ENCODE peak calls at places on chromosome 19, in four cellular contexts. One of them, this sample, is unnamed.

GRCh38 chr19:28009696-28010095 is 1203.3 kb downstream of the UQCRFS1 start:
- DNase-seq in K562: no peak
- DNase-seq in HepG2: no peak
- DNase-seq in WTC11: no peak
- DNase-seq in this sample: no peak

GRCh38 chr19:10553087-10553667 is 9.5 kb downstream of the ATG4D start:
- DNase-seq in WTC11: no peak
- DNase-seq in HepG2: no peak
- DNase-seq in K562: no peak
- DNase-seq in this sample: no peak

GRCh38 chr19:46766569-46767317 is 20.5 kb upstream of the STRN4 start:
- DNase-seq in K562: peak
- DNase-seq in HepG2: peak
- DNase-seq in WTC11: peak
- DNase-seq in this sample: peak

GRCh38 chr19:13023666-13024065 is 28.4 kb downstream of the NFIX start:
- DNase-seq in K562: no peak
- DNase-seq in HepG2: no peak
- DNase-seq in WTC11: no peak
- DNase-seq in this sample: no peak

GRCh38 chr19:38079926-38080380 is 144.1 kb downstream of the DPF1 start:
- DNase-seq in K562: no peak
- DNase-seq in HepG2: peak
- DNase-seq in WTC11: no peak
- DNase-seq in this sample: peak

GRCh38 chr19:43820098-43820860 is 6.8 kb upstream of the ZNF283 start:
- DNase-seq in WTC11: peak
- DNase-seq in K562: no peak
- DNase-seq in HepG2: no peak
- DNase-seq in this sample: peak

GRCh38 chr19:11261902-11262839 is at the start of gene DOCK6:
- DNase-seq in WTC11: peak
- DNase-seq in K562: peak
- DNase-seq in HepG2: no peak
- DNase-seq in this sample: no peak

GRCh38 chr19:10602330-10603083 is 15.4 kb upstream of the AP1M2 start:
- DNase-seq in K562: peak
- DNase-seq in WTC11: peak
- DNase-seq in HepG2: peak
- DNase-seq in this sample: peak

GRCh38 chr19:10748924-10749434 is 31.1 kb downstream of the DNM2 start:
- DNase-seq in K562: peak
- DNase-seq in WTC11: no peak
- DNase-seq in HepG2: peak
- DNase-seq in this sample: peak

GRCh38 chr19:11555246-11555645 is 3.8 kb downstream of the ELOF1 start:
- DNase-seq in HepG2: no peak
- DNase-seq in WTC11: no peak
- DNase-seq in K562: no peak
- DNase-seq in this sample: no peak

GRCh38 chr19:7917292-7918061 is 2.7 kb upstream of the SNAPC2 start:
- DNase-seq in WTC11: peak
- DNase-seq in K562: no peak
- DNase-seq in HepG2: no peak
- DNase-seq in this sample: peak

GRCh38 chr19:41352609-41353465 is 885 bp downstream of the TGFB1 start:
- DNase-seq in WTC11: peak
- DNase-seq in K562: peak
- DNase-seq in HepG2: peak
- DNase-seq in this sample: peak

GRCh38 chr19:50562996-50563395 is 5.2 kb downstream of the LRRC4B start:
- DNase-seq in WTC11: no peak
- DNase-seq in K562: no peak
- DNase-seq in HepG2: no peak
- DNase-seq in this sample: no peak

GRCh38 chr19:3608079-3608641 is 1.5 kb upstream of the TBXA2R start:
- DNase-seq in HepG2: no peak
- DNase-seq in K562: peak
- DNase-seq in WTC11: no peak
- DNase-seq in this sample: no peak

GRCh38 chr19:32627714-32628253 is 46.8 kb downstream of the PDCD5 start:
- DNase-seq in HepG2: no peak
- DNase-seq in WTC11: no peak
- DNase-seq in K562: peak
- DNase-seq in this sample: no peak

GRCh38 chr19:32624410-32624809 is 43.4 kb downstream of the PDCD5 start:
- DNase-seq in K562: no peak
- DNase-seq in WTC11: no peak
- DNase-seq in HepG2: no peak
- DNase-seq in this sample: no peak

GRCh38 chr19:32631381-32631780 is 43.6 kb downstream of the ANKRD27 start:
- DNase-seq in K562: peak
- DNase-seq in WTC11: no peak
- DNase-seq in HepG2: no peak
- DNase-seq in this sample: no peak

GRCh38 chr19:32626969-32627368 is 46.0 kb downstream of the PDCD5 start:
- DNase-seq in HepG2: no peak
- DNase-seq in WTC11: no peak
- DNase-seq in K562: no peak
- DNase-seq in this sample: no peak

GRCh38 chr19:32630338-32630737 is 44.6 kb downstream of the ANKRD27 start:
- DNase-seq in K562: no peak
- DNase-seq in WTC11: no peak
- DNase-seq in HepG2: no peak
- DNase-seq in this sample: peak
- TF ChIP-seq HMGXB4 in K562: no peak
- TF ChIP-seq HMGXB4 in WTC11: no peak
- TF ChIP-seq HMGXB4 in HepG2: no peak
- TF ChIP-seq HMGXB4 in this sample: no peak

DNA sequence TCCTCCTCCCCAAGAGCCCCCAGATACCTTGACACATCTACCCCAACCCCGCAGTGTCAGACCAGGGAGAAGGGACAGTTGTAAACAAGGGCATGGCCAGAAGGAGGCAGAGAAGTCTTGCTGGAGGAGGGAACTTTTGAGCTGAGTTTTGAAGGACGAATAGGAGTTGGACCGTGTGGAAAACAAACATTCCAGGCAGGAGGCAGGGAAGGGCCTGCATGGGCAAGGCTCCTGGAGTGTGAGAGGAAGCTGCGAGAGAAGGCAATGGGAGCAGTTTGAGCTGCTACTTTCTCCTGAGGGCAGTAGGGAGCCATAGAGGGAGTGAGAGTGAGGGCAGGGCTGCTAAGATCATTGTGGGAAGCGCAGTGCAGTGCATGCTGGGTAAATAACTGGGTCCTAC is 23.3 kb downstream of the IL12RB1 start:
- DNase-seq in K562: peak
- DNase-seq in WTC11: no peak
- DNase-seq in HepG2: peak
- DNase-seq in this sample: peak
- TF ChIP-seq HMGXB4 in K562: no peak
- TF ChIP-seq HMGXB4 in WTC11: no peak
- TF ChIP-seq HMGXB4 in HepG2: no peak
- TF ChIP-seq HMGXB4 in this sample: no peak

GRCh38 chr19:18898533-18899408 is 2.8 kb upstream of the CERS1 start:
- DNase-seq in K562: no peak
- DNase-seq in WTC11: no peak
- DNase-seq in HepG2: no peak
- DNase-seq in this sample: no peak

GRCh38 chr19:18899624-18900560 is 3.9 kb upstream of the CERS1 start:
- DNase-seq in HepG2: no peak
- DNase-seq in K562: no peak
- DNase-seq in WTC11: no peak
- DNase-seq in this sample: no peak

GRCh38 chr19:18901503-18901890 is 5.5 kb upstream of the CERS1 start:
- DNase-seq in WTC11: no peak
- DNase-seq in K562: no peak
- DNase-seq in HepG2: no peak
- DNase-seq in this sample: no peak

GRCh38 chr19:18903146-18904056 is 7.4 kb upstream of the CERS1 start:
- DNase-seq in HepG2: no peak
- DNase-seq in WTC11: no peak
- DNase-seq in K562: no peak
- DNase-seq in this sample: no peak

GRCh38 chr19:18900700-18901502 is 4.9 kb upstream of the CERS1 start:
- DNase-seq in HepG2: no peak
- DNase-seq in WTC11: no peak
- DNase-seq in K562: no peak
- DNase-seq in this sample: no peak
- TF ChIP-seq HMGXB4 in HepG2: no peak
- TF ChIP-seq HMGXB4 in WTC11: no peak
- TF ChIP-seq HMGXB4 in K562: no peak
- TF ChIP-seq HMGXB4 in this sample: no peak

DNA sequence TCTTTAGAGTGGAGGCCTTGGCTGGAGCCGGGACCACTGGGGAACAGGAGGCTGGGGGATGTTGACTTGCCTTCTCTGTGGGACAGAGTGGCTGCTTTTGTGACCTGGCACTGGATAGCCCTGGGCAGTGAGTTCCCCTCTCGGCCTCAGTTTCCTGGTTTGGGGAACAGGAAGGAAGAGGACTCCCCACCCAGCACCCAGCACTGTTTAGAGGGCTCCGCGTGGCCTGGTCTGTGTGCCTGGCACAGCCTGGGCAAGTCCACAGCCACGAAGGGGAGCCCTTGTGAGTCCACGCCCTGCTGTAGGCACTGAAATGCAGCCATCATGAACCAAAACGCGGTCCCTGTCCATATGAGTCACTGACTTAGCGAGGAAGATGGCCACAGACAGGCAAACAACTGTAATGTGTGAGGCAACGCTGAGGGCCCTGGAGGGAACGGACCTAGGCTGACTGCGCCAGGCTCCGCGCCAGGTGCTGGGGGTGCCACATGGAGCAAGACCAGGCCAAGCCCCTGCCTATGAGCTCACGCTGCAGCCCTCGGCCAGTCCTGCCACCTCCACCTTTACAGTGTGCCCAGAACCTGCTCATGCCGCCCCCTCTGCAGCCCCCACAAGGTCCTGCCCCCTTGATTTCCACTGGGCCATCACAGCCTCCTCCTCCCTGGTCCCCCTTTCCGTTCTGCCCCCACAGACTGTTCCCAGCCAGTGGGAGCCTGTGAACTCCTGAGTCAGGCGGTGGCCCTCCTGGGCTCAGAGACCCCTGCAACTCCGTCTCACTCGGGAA is 35.5 kb downstream of the PAK4 start:
- DNase-seq in K562: no peak
- DNase-seq in WTC11: no peak
- DNase-seq in HepG2: no peak
- DNase-seq in this sample: no peak
- TF ChIP-seq HMGXB4 in K562: no peak
- TF ChIP-seq HMGXB4 in WTC11: no peak
- TF ChIP-seq HMGXB4 in HepG2: no peak
- TF ChIP-seq HMGXB4 in this sample: no peak

DNA sequence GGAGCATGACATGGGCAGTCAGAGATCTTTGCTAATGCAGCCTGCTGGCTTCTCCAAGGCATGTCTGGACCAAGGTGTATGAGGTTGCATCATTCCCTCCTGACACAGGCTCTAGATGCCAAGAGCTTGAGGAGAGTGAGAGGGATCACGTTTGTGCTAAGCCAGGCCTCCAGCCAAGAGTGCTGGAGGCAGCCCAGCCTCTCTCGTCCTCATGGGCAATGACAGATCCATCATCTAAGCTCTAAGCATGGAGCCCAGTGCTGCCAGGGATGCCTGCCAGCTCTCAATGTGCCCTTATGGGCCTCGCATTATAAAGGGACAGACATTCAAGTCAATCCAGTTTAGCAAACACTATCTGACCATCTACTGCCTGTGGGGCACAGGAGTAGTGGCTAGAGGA is 136.3 kb upstream of the VSTM2B start:
- DNase-seq in K562: no peak
- DNase-seq in HepG2: no peak
- DNase-seq in WTC11: no peak
- DNase-seq in this sample: no peak
- TF ChIP-seq HMGXB4 in K562: no peak
- TF ChIP-seq HMGXB4 in HepG2: no peak
- TF ChIP-seq HMGXB4 in WTC11: no peak
- TF ChIP-seq HMGXB4 in this sample: no peak

DNA sequence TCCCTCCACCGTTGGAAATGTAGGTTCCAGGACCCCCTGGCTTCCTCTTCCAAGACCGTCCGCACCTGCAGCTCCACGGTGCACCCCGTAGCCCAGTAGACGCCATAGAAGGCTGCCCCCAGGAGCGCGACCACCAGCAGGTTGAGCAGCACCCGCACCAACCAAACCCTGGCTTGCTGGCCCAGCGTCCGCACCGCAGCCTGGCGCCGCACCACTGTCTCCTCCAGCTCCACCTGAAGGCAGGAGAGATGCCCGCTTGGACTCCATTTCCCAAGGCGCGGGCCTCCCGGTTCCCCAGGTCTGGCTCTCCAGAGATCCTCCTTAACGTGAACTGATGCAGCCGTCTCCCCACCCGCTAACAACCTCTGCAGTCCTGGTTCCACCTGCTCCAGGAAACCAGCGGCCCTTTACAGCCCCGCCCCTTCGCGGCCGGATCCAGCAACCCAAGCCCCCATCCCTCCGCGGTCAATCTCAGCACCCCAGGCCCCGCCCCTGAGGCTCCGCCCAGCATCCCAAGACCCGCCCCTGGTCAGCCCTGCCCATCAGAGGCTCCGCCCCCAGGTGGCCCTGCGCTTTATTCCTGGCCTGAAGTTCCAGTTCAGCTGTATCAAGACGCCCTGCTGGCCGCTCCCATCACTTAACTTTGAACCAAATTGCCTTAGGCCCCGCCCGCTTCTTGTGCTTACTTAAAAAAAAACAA is 5.0 kb upstream of the LENG1 start:
- DNase-seq in K562: peak
- DNase-seq in HepG2: no peak
- DNase-seq in WTC11: peak
- DNase-seq in this sample: peak
- TF ChIP-seq HMGXB4 in K562: no peak
- TF ChIP-seq HMGXB4 in HepG2: no peak
- TF ChIP-seq HMGXB4 in WTC11: peak
- TF ChIP-seq HMGXB4 in this sample: no peak